ENCODE peak calls at places on chromosome 2, in five cellular contexts. Y, Z, L, P and G are unnamed samples.

GRCh38 chr2:150476809-150477302 is 10.6 kb downstream of the RND3 start:
- DNase-seq in Y (no peak), Z (no peak), L (no peak), P (no peak), G (no peak)

GRCh38 chr2:11145350-11145749 is 9.9 kb upstream of the SLC66A3 start:
- DNase-seq in Y (no peak), Z (no peak), L (no peak), P (no peak), G (no peak)

GRCh38 chr2:69798909-69799526 is 30.4 kb upstream of the GMCL1 start:
- DNase-seq in Y (peak), Z (no peak), L (no peak), P (no peak), G (peak)

GRCh38 chr2:104163611-104164157 is 690.2 kb upstream of the POU3F3 start:
- DNase-seq in Y (peak), Z (no peak), L (no peak), P (no peak), G (no peak)

GRCh38 chr2:233081232-233081730 is 21.1 kb downstream of the INPP5D start:
- DNase-seq in Y (no peak), Z (no peak), L (no peak), P (no peak), G (no peak)

GRCh38 chr2:238554468-238555184 is 127.9 kb downstream of the ASB1 start:
- DNase-seq in Y (no peak), Z (no peak), L (no peak), P (no peak), G (no peak)

GRCh38 chr2:120441744-120442471 is 96.0 kb downstream of the INHBB start:
- DNase-seq in Y (no peak), Z (peak), L (no peak), P (peak), G (peak)

GRCh38 chr2:150742094-150742493 is 254.6 kb upstream of the RND3 start:
- DNase-seq in Y (no peak), Z (no peak), L (no peak), P (no peak), G (no peak)

GRCh38 chr2:227398684-227399398 is 11.1 kb upstream of the SCYGR1 start:
- DNase-seq in Y (no peak), Z (no peak), L (no peak), P (no peak), G (no peak)

GRCh38 chr2:222903234-222904220 is 42.7 kb downstream of the ACSL3 start:
- DNase-seq in Y (peak), Z (peak), L (no peak), P (no peak), G (peak)

GRCh38 chr2:170206805-170207407 is 29.0 kb downstream of the MYO3B start:
- DNase-seq in Y (no peak), Z (no peak), L (no peak), P (no peak), G (no peak)
- H3K4me3 ChIP-seq in Y (no peak), Z (no peak), L (no peak), P (no peak), G (no peak)

DNA sequence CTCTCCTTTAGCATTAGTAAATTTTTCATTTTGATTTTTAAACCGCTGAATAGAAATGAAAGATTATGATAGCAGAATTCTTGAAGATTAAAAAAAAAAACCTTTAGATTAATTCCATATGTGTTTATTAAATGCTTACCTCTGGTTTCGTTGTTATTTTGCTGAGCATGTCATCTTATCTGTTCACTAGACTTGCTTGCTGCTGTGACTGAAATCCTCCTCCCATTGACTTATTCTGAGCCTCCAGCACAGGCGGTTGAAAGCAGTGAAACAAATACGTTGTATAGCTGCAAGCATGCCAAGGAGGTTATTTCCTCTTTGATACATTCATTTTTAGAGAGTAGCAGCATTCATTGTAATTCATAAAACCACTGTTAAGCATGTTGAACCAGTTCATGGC is at the start of gene HTR2B:
- DNase-seq in Y (peak), Z (no peak), L (no peak), P (no peak), G (peak)
- H3K4me3 ChIP-seq in Y (no peak), Z (no peak), L (no peak), P (peak), G (peak)

GRCh38 chr2:236162804-236163482 is 5.2 kb downstream of the GBX2 start:
- DNase-seq in Y (no peak), Z (no peak), L (no peak), P (no peak), G (no peak)
- H3K4me3 ChIP-seq in Y (no peak), Z (no peak), L (no peak), P (no peak), G (no peak)

DNA sequence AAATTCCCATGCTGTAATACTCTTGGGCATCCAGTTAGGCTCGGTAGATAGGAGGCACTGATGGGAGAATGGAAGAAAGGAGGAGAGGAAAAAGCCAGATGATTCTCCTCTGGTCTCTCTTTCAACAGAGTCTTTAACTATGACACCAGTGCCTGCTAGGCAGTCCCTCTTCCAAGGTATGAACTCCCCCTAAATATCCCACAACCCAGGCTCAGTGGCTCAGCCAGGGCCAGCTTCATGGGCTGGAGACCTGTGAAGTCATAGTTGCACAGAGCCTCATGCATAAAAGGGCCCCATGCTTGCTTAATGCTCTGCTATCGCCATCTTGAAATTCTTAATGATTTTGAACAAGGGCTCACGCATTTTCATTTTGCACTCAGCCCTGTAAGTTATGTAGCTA is 869.2 kb upstream of the GCFC2 start:
- DNase-seq in Y (no peak), Z (no peak), L (no peak), P (no peak), G (no peak)
- H3K4me3 ChIP-seq in Y (no peak), Z (no peak), L (no peak), P (no peak), G (no peak)

DNA sequence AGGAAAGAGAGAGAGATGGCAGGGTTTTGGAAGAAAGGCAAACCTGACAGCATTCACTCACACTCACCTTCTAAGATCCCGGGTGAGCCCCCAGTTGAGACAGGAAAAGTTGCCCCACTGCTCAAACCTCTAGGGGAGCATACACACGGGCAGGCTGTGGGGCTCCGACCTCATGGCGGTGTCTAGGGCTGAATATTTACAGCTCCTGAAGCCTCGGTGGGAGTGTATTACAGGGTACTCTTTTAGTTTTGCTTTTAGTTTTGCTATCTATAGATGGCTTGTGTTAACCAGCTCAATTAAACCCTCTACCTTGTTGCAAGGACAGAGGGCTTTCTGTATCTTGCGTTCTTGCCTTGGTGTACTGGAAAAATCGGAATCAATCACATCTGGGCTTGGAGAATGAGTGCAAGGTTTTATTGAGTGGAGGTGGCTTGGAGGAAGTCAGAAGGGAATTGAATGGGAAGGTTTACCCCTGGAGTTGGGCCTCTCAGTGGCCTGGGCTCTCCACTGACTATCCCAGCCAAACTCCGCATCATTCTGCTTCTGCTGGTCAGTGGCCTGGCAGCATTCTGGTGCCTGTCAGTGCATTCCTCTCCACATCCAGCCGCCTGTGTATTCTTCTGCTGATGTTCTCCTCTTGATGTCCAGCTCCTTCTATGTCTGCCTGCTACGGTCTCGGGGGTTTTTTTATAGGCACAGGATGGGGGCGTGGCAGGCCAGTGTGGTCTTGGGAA is 10.1 kb upstream of the IFIH1 start:
- DNase-seq in Y (no peak), Z (no peak), L (no peak), P (no peak), G (no peak)
- H3K4me3 ChIP-seq in Y (no peak), Z (no peak), L (no peak), P (no peak), G (no peak)

GRCh38 chr2:199583676-199584075 is 125.9 kb upstream of the SATB2 start:
- DNase-seq in Y (no peak), Z (no peak), L (no peak), P (no peak), G (no peak)

GRCh38 chr2:199581935-199582336 is 124.2 kb upstream of the SATB2 start:
- DNase-seq in Y (no peak), Z (no peak), L (no peak), P (no peak), G (peak)

DNA sequence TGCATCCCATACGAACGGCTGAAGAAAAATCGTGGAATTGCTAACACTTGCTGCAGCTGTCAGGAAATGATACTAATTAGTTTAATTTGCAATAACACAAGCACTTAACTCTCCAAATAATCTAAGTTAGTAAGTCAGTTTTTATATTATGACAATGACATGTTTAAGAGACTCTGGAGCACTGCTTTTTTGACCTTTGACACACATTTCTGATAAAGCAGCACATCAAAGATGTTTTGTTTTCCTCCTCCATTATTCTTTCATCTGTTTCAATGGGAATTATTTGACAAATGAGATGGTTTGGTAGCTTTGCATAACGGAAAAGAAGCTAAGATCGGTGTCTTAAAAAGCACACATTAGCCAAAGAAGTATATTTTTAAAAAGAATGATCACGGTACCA is 123.8 kb upstream of the SATB2 start:
- DNase-seq in Y (no peak), Z (no peak), L (no peak), P (no peak), G (no peak)
- H3K4me3 ChIP-seq in Y (no peak), Z (no peak), L (no peak), P (peak), G (peak)

GRCh38 chr2:74779587-74780135 is 54.3 kb upstream of the HK2 start:
- DNase-seq in Y (no peak), Z (no peak), L (no peak), P (no peak), G (no peak)

GRCh38 chr2:74777161-74777900 is 56.6 kb upstream of the HK2 start:
- DNase-seq in Y (no peak), Z (no peak), L (no peak), P (no peak), G (no peak)

DNA sequence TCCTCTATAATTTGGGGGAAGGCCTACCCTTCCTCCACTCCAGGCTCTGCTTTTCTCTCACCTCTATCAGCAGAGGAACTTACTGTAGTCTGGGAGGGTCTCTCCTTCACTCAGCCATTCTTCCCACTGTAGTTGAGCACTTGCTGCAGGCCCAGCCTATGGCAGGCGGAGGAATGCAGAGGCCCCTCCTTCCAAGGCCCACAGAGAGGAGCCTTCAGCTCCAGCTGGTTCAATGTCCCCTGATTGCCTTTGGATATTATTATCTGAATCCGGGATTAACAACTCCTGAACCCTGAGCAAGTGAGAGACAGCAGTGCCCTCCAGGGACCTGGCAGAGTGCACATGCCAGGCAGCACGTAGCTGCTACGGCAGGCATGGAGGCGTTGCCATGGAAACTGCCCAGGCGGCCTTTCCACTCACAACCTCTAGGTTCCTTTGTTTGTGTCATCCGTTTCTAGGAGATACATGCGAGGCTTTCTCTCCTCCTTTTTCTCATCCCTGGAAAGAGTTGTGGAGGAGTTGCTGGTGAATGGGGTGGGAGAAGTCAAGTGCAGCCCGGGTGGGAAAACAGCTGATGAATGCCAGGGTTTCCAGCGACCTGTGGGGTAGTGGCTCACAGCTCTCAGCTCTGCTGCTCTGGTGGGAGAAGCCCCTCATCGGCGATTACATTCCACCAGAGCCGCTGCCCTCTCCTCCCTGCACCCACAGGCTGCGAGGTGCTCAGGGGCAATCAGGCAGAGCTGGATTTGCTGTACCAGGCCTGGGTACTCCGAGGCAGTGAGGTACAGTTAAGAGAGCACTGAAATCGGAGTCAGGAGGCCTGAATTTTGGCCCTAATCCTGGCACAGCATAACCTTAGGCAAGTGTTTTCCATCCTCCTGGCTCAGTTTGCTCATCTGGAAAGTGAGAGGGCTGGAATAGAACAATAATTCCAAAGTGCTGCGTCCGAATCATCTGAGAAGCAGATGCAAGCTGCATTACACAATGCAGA is 55.3 kb upstream of the HK2 start:
- DNase-seq in Y (peak), Z (no peak), L (no peak), P (no peak), G (peak)
- H3K4me3 ChIP-seq in Y (no peak), Z (no peak), L (no peak), P (no peak), G (no peak)

GRCh38 chr2:223957092-223957851 is at the start of gene MRPL44:
- DNase-seq in Y (peak), Z (peak), L (peak), P (peak), G (peak)

GRCh38 chr2:223956267-223956666 is 996 bp upstream of the MRPL44 start:
- DNase-seq in Y (no peak), Z (no peak), L (no peak), P (no peak), G (no peak)

GRCh38 chr2:223954401-223954800 is 2.9 kb upstream of the MRPL44 start:
- DNase-seq in Y (peak), Z (no peak), L (no peak), P (no peak), G (peak)

GRCh38 chr2:223959688-223960087 is 2.4 kb downstream of the MRPL44 start:
- DNase-seq in Y (peak), Z (no peak), L (no peak), P (no peak), G (peak)
- H3K4me3 ChIP-seq in Y (no peak), Z (no peak), L (no peak), P (peak), G (peak)

GRCh38 chr2:102145939-102146338 is 3.4 kb downstream of the IL1R1 start:
- DNase-seq in Y (no peak), Z (no peak), L (no peak), P (no peak), G (no peak)
- H3K4me3 ChIP-seq in Y (no peak), Z (no peak), L (no peak), P (peak), G (peak)